ENCODE peak calls at places on chromosomes 3 and 15, in ten cellular contexts. L is astrocyte; R is right lobe of liver; U is WTC11; P is stimulated activated CD4-positive, alpha-beta T cell treated with anti-CD3 and anti-CD28 coated beads, Interleukin-12 subunit alpha, Interleukin-12 subunit beta, amount 100 ng/mL, for 48 hours; B is activated naive CD8-positive, alpha-beta T cell treated with anti-CD3 and anti-CD28 coated beads, Interleukin-2, amount 50 U/mL, for 24 hours; G is sciatic nerve; O is cardiac fibroblast; M is NCI-H1694; C is mucosa of gallbladder. Z is an unnamed sample.
A peak's percentile ranks its signal among the peaks of the same experiment; 100 is the strongest.

GRCh38 chr3:101900316-101900715 is 51.0 kb downstream of the NFKBIZ start:
- DNase-seq in L (no peak), G (no peak), C (no peak), O (no peak), B (no peak), R (no peak), P (no peak), U (no peak), M (no peak), Z (no peak)

GRCh38 chr3:144148356-144148755 is 176.7 kb downstream of the DIPK2A start:
- DNase-seq in M (no peak), G (no peak), U (no peak), C (no peak), B (no peak), R (no peak), O (no peak), P (no peak), L (no peak), Z (no peak)

GRCh38 chr3:43043071-43043766 is 62.7 kb downstream of the POMGNT2 start:
- DNase-seq in G (no peak), L (no peak), B (no peak), C (no peak), O (no peak), U (no peak), M (no peak), R (no peak), P (no peak), Z (peak; percentile 46)

GRCh38 chr3:5016218-5017161 is 37.3 kb downstream of the BHLHE40 start:
- DNase-seq in B (no peak), O (peak; percentile 62), R (no peak), P (no peak), M (no peak), C (peak; percentile 77), U (no peak), G (no peak), L (peak; percentile 79), Z (peak; percentile 87)

GRCh38 chr3:159937561-159937960 is 51.1 kb upstream of the IL12A start:
- DNase-seq in C (no peak), G (no peak), U (no peak), B (no peak), R (no peak), M (no peak), P (no peak), L (no peak), O (no peak), Z (no peak)

GRCh38 chr15:57427367-57427821 is 51.1 kb downstream of the CGNL1 start:
- DNase-seq in P (no peak), O (peak; percentile 74), M (no peak), U (peak; percentile 33), B (no peak), R (no peak), G (no peak), L (no peak), C (no peak), Z (no peak)

GRCh38 chr15:89647191-89647851 is 7.9 kb downstream of the KIF7 start:
- DNase-seq in U (peak; percentile 95), B (peak; percentile 87), G (peak; percentile 88), R (peak; percentile 78), L (no peak), M (peak; percentile 44), P (peak; percentile 66), O (peak; percentile 72), C (peak; percentile 69), Z (peak; percentile 89)

GRCh38 chr3:25457642-25458419 is 29.8 kb downstream of the RARB start:
- DNase-seq in B (no peak), R (no peak), C (no peak), O (no peak), U (no peak), M (no peak), P (no peak), G (no peak), L (peak; percentile 69), Z (no peak)

GRCh38 chr15:39629906-39630305 is 49.0 kb downstream of the THBS1 start:
- DNase-seq in G (no peak), O (no peak), L (no peak), C (no peak), P (no peak), B (no peak), M (peak; percentile 3), R (no peak), U (no peak), Z (no peak)

GRCh38 chr3:192365571-192365970 is 361.8 kb downstream of the FGF12 start:
- DNase-seq in G (no peak), C (no peak), B (no peak), P (no peak), O (no peak), M (no peak), U (no peak), L (no peak), R (no peak), Z (no peak)

GRCh38 chr3:140206196-140207040 is 271.4 kb downstream of the CLSTN2 start:
- DNase-seq in B (no peak), L (peak; percentile 35), C (no peak), M (no peak), U (peak; percentile 38), G (no peak), R (no peak), O (peak; percentile 32), P (no peak), Z (no peak)

GRCh38 chr3:161644871-161645636 is 148.4 kb downstream of the OTOL1 start:
- DNase-seq in P (no peak), O (no peak), L (no peak), U (no peak), M (no peak), R (no peak), B (no peak), C (no peak), G (no peak), Z (no peak)

GRCh38 chr15:57216288-57216687 is 160.0 kb upstream of the CGNL1 start:
- DNase-seq in C (no peak), P (no peak), B (no peak), U (no peak), O (peak; percentile 75), L (peak; percentile 91), M (no peak), G (no peak), R (no peak), Z (no peak)

GRCh38 chr3:177642482-177643163 is 445.3 kb upstream of the TBL1XR1 start:
- DNase-seq in O (no peak), L (no peak), M (no peak), P (no peak), R (no peak), U (no peak), C (no peak), B (peak; percentile 8), G (no peak), Z (no peak)

GRCh38 chr3:7160689-7161088 is 299.8 kb downstream of the GRM7 start:
- DNase-seq in B (no peak), P (no peak), U (no peak), O (no peak), M (no peak), C (no peak), G (no peak), L (no peak), R (no peak), Z (no peak)

GRCh38 chr3:43659250-43659880 is 31.4 kb upstream of the ABHD5 start:
- DNase-seq in B (no peak), L (no peak), P (no peak), G (no peak), M (no peak), R (no peak), U (no peak), O (no peak), C (no peak), Z (no peak)

GRCh38 chr15:28914483-28915023 is 28.8 kb downstream of the APBA2 start:
- DNase-seq in O (no peak), C (no peak), U (no peak), L (no peak), G (peak; percentile 48), P (no peak), R (no peak), B (no peak), M (no peak), Z (peak; percentile 54)

GRCh38 chr15:25715536-25716413 is 147.4 kb downstream of the ATP10A start:
- DNase-seq in B (no peak), R (no peak), O (no peak), G (no peak), C (no peak), U (no peak), M (no peak), L (no peak), P (no peak), Z (peak; percentile 66)

GRCh38 chr15:77012868-77013267 is 17.9 kb downstream of the PSTPIP1 start:
- DNase-seq in L (no peak), P (no peak), O (no peak), G (no peak), C (no peak), M (no peak), B (no peak), R (no peak), U (no peak), Z (no peak)

GRCh38 chr3:17740703-17741102 is 1.7 kb downstream of the TBC1D5 start:
- DNase-seq in R (no peak), L (peak; percentile 66), G (no peak), C (no peak), M (no peak), U (no peak), P (no peak), O (peak; percentile 49), B (no peak), Z (no peak)

GRCh38 chr15:57033715-57034439 is 115.4 kb downstream of the TCF12 start:
- DNase-seq in R (no peak), C (no peak), P (no peak), O (no peak), U (no peak), B (no peak), L (no peak), G (no peak), M (no peak), Z (no peak)

GRCh38 chr3:42228796-42229195 is 37.2 kb downstream of the CCK start:
- DNase-seq in M (no peak), U (no peak), B (no peak), O (peak; percentile 12), C (no peak), G (no peak), P (no peak), R (no peak), L (no peak), Z (no peak)

GRCh38 chr3:151319613-151320012 is 3.0 kb upstream of the GPR87 start:
- DNase-seq in L (peak; percentile 36), P (no peak), M (no peak), C (no peak), B (no peak), R (no peak), O (peak; percentile 35), G (no peak), U (no peak), Z (no peak)

GRCh38 chr3:42159706-42160472 is 68.7 kb downstream of the TRAK1 start:
- DNase-seq in B (peak; percentile 23), U (peak; percentile 86), G (no peak), R (no peak), L (no peak), C (peak; percentile 78), O (peak; percentile 35), P (no peak), M (no peak), Z (no peak)

GRCh38 chr3:58612825-58613224 is 35.6 kb upstream of the FAM107A start:
- DNase-seq in L (no peak), M (no peak), B (no peak), R (no peak), U (no peak), G (no peak), C (no peak), P (no peak), O (no peak), Z (no peak)

GRCh38 chr15:63973212-63974009 is 72.9 kb downstream of the DAPK2 start:
- DNase-seq in P (no peak), U (no peak), B (no peak), M (no peak), C (no peak), G (no peak), L (peak; percentile 55), R (no peak), O (no peak), Z (no peak)

GRCh38 chr15:29913528-29914135 is 91.4 kb upstream of the TJP1 start:
- DNase-seq in O (peak; percentile 60), R (no peak), B (no peak), L (peak; percentile 49), U (no peak), M (no peak), P (no peak), G (no peak), C (no peak), Z (no peak)